ENCODE peak calls at places on chromosomes 13 and 19, in nine cellular contexts. Y, T, V, L, A, D, Z, K and F are unnamed samples.

GRCh38 chr19:33231511-33231910 is 5.9 kb upstream of the SLC7A10 start:
- DNase-seq in Z (no peak), A (no peak), T (no peak), K (no peak), Y (no peak), V (no peak), L (no peak), D (peak; percentile 78), F (no peak)

GRCh38 chr19:14979498-14980255 is at the start of gene SLC1A6:
- DNase-seq in A (no peak), Z (no peak), L (no peak), T (peak; percentile 83), D (peak; percentile 3), V (no peak), Y (no peak), K (no peak), F (no peak)

GRCh38 chr13:20149762-20150161 is 11.1 kb downstream of the GJA3 start:
- DNase-seq in L (no peak), V (no peak), D (no peak), K (no peak), Y (no peak), A (no peak), T (no peak), Z (no peak), F (no peak)

GRCh38 chr19:18972301-18972831 is 31.3 kb upstream of the HOMER3 start:
- DNase-seq in D (peak; percentile 56), V (no peak), L (peak; percentile 31), A (no peak), K (no peak), Z (peak; percentile 11), T (no peak), Y (peak; percentile 17), F (no peak)

GRCh38 chr13:100022798-100023197 is 41.2 kb downstream of the ZIC2 start:
- DNase-seq in T (no peak), Z (no peak), L (no peak), D (no peak), V (no peak), A (no peak), K (no peak), Y (no peak), F (no peak)

GRCh38 chr13:93226623-93227279 is at the start of gene GPC6:
- DNase-seq in Z (peak; percentile 98), K (peak; percentile 92), V (no peak), D (peak; percentile 90), A (no peak), T (peak; percentile 88), Y (peak; percentile 10), L (peak; percentile 93), F (no peak)

GRCh38 chr13:24038405-24038804 is 122.1 kb upstream of the SPATA13 start:
- DNase-seq in T (no peak), D (peak; percentile 76), A (peak; percentile 33), Z (peak; percentile 85), K (no peak), L (peak; percentile 27), Y (no peak), V (no peak), F (peak; percentile 55)

GRCh38 chr13:71712988-71713653 is 153.9 kb downstream of the DACH1 start:
- DNase-seq in Z (peak; percentile 1), K (no peak), L (no peak), T (peak; percentile 69), A (no peak), V (no peak), Y (no peak), D (no peak), F (no peak)

GRCh38 chr13:111011899-111012298 is 97.0 kb upstream of the ANKRD10 start:
- DNase-seq in Z (no peak), V (no peak), Y (no peak), T (no peak), K (no peak), A (peak; percentile 12), L (no peak), D (peak; percentile 54), F (no peak)

DNA sequence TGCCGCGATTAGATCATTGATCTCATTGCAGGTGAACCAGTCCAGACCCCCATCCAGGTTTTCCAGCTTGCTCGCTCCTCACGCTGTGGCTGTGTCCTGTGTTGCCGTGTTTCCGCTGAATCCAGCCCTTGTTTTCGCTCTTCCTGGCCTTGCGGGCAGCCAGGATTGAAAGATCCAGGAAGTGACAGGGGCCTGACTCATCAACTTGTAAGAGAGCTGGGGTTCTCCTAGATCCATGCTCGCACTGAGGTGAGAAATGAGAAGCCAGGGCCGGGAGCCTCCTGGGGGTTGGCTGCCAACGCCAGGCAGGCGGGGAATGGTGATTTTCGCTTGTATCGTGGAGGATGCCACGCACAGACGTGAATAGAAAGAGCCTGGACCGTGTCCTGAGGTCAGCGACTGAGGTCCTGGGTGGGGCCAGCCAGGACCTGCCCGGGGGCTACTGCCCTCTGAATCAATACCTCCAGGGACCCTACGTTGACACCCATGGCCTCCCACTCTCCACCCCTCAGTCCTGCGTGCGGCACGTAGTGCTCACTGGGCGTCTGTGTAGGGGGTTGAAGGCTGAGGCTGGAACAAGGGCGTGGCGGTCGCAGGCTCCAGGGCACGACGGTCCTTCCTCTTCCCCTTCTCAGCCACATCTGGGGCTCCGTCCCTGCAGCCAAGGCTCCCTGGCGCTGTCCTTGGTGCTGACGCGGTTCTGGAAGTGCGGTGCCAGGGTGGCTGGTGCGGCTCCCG is 7.3 kb upstream of the PTPRH start:
- DNase-seq in L (peak; percentile 92), Z (peak; percentile 100), A (peak; percentile 39), Y (peak; percentile 97), K (peak; percentile 39), D (peak; percentile 100), V (peak; percentile 14), T (peak; percentile 98), F (peak; percentile 25)
- H3K4me3 ChIP-seq in L (peak overlapping the region; percentile 38), Z (peak overlapping the region; percentile 64), A (no peak overlapping the region), Y (peak overlapping the region; percentile 4), K (peak overlapping the region; percentile 74), D (peak overlapping the region; percentile 61), V (no peak overlapping the region), T (peak overlapping the region; percentile 84), F (peak overlapping the region; percentile 65)

GRCh38 chr19:3868770-3869456 is at the start of gene ZFR2:
- DNase-seq in V (no peak), A (no peak), L (no peak), Z (no peak), Y (no peak), K (no peak), D (no peak), T (peak; percentile 87), F (no peak)
- H3K4me3 ChIP-seq in V (no peak within 1 kb of the TSS), A (no peak within 1 kb of the TSS), L (no peak within 1 kb of the TSS), Z (no peak within 1 kb of the TSS), Y (no peak within 1 kb of the TSS), K (no peak within 1 kb of the TSS), D (no peak within 1 kb of the TSS), T (peak within 1 kb of the TSS; percentile 58), F (no peak within 1 kb of the TSS)

GRCh38 chr13:75762967-75763366 is 126.8 kb downstream of the LMO7 start:
- DNase-seq in A (no peak), Z (no peak), T (no peak), V (no peak), D (no peak), Y (no peak), K (no peak), L (no peak), F (no peak)

GRCh38 chr13:75761373-75761772 is 125.2 kb downstream of the LMO7 start:
- DNase-seq in Z (no peak), T (no peak), A (peak; percentile 35), V (peak; percentile 26), L (no peak), D (peak; percentile 39), Y (no peak), K (no peak), F (no peak)

GRCh38 chr13:75760182-75760981 is 124.3 kb downstream of the LMO7 start:
- DNase-seq in Y (no peak), A (no peak), Z (peak; percentile 26), L (no peak), V (peak; percentile 29), K (no peak), D (peak; percentile 32), T (no peak), F (no peak)

GRCh38 chr13:75763511-75763910 is 127.4 kb downstream of the LMO7 start:
- DNase-seq in Y (no peak), L (no peak), Z (no peak), V (no peak), A (no peak), T (no peak), D (no peak), K (no peak), F (no peak)

GRCh38 chr13:75762066-75762937 is 126.2 kb downstream of the LMO7 start:
- DNase-seq in T (no peak), K (no peak), Y (no peak), V (peak; percentile 55), Z (no peak), A (peak; percentile 82), L (no peak), D (peak; percentile 73), F (no peak)
- H3K4me3 ChIP-seq in T (no peak overlapping the region), K (no peak overlapping the region), Y (no peak overlapping the region), V (peak overlapping the region; percentile 8), Z (peak overlapping the region; percentile 49), A (no peak overlapping the region), L (no peak overlapping the region), D (peak overlapping the region; percentile 62), F (peak overlapping the region; percentile 54)

DNA sequence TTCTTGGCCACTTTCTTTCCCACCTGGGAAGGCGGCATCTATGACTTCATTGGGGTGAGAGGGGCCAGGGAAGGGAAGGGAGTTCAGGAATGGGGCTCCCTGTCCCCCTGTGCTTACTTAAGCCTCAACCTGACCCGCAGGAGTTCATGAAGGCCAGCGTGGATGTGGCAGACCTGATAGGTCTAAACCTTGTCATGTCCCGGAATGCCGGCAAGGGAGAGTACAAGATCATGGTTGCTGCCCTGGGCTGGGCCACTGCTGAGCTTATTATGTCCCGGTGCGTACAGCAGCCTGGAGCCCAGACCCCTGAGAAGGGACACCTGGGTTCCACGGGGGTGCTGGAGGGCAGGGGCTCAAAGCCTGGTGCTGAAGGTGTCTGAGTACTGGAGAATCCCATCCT is 1.1 kb downstream of the TMEM147 start:
- DNase-seq in Y (no peak), V (no peak), L (no peak), Z (no peak), K (no peak), D (no peak), A (no peak), T (no peak), F (no peak)
- H3K4me3 ChIP-seq in Y (no peak overlapping the region), V (peak overlapping the region; percentile 84), L (peak overlapping the region; percentile 64), Z (peak overlapping the region; percentile 91), K (peak overlapping the region; percentile 98), D (peak overlapping the region; percentile 90), A (peak overlapping the region; percentile 85), T (peak overlapping the region; percentile 99), F (peak overlapping the region; percentile 80)

DNA sequence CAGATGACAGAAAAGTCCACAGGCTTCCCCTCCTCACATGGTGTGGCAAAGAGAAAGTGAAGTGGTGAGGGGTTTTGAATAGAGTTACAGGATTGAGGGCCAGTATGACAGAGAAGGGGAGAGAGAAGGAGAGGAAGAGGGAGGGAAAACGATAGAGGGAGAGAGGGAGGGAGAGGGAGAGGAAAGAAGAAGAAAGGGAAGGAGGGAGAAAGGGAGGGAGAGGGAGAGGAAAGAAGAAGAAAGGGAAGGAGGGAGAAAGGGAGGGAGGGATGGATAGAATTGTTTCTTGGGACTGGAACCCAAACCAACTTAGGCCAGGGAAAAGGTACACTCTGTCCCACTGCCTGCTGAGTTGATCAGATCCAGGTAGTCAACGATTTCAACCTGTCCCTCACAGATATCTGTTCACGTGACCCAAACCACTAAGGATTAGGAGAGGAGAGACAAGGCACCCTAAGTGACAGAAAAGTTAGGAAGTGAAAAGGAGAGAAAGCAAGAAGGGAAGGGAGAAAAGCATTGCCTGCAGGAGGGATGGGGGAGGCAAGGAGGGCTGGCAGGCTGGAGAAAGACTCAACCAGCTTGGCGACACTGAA is 8.1 kb upstream of the IGFL3 start:
- DNase-seq in Z (no peak), A (no peak), D (peak; percentile 44), V (no peak), K (no peak), L (peak; percentile 30), T (no peak), Y (no peak), F (no peak)
- H3K4me3 ChIP-seq in Z (peak overlapping the region; percentile 50), A (no peak overlapping the region), D (peak overlapping the region; percentile 41), V (no peak overlapping the region), K (no peak overlapping the region), L (peak overlapping the region; percentile 28), T (peak overlapping the region; percentile 21), Y (no peak overlapping the region), F (no peak overlapping the region)